ENCODE peak calls at places on chromosomes 2 and 18, in ten cellular contexts. One of them, this sample, is unnamed.
A peak's percentile ranks its signal among the peaks of the same experiment; 100 is the strongest.

GRCh38 chr18:49321800-49322461 is 138.5 kb downstream of the DYM start:
- DNase-seq in NCI-H524: no peak
- DNase-seq in keratinocyte: no peak
- DNase-seq in effector memory CD4-positive, alpha-beta T cell: no peak
- DNase-seq in NCI-H69: no peak
- DNase-seq in NCI-H1436: no peak
- DNase-seq in NCI-H748 treated with DMSO at 0.1 percent for 48 hours: no peak
- DNase-seq in RKO: no peak
- DNase-seq in right cardiac atrium: no peak
- DNase-seq in iris pigment epithelial cell: peak; percentile 68
- DNase-seq in this sample: no peak

GRCh38 chr2:202096736-202097135 is 23.7 kb downstream of the KIAA2012 start:
- DNase-seq in NCI-H1436: no peak
- DNase-seq in RKO: no peak
- DNase-seq in NCI-H748 treated with DMSO at 0.1 percent for 48 hours: no peak
- DNase-seq in NCI-H69: no peak
- DNase-seq in right cardiac atrium: no peak
- DNase-seq in effector memory CD4-positive, alpha-beta T cell: no peak
- DNase-seq in iris pigment epithelial cell: peak; percentile 42
- DNase-seq in NCI-H524: peak; percentile 26
- DNase-seq in keratinocyte: no peak
- DNase-seq in this sample: no peak

GRCh38 chr2:224565452-224566035 is 19.6 kb downstream of the CUL3 start:
- DNase-seq in effector memory CD4-positive, alpha-beta T cell: no peak
- DNase-seq in NCI-H748 treated with DMSO at 0.1 percent for 48 hours: no peak
- DNase-seq in keratinocyte: no peak
- DNase-seq in iris pigment epithelial cell: no peak
- DNase-seq in RKO: no peak
- DNase-seq in NCI-H69: no peak
- DNase-seq in NCI-H524: no peak
- DNase-seq in NCI-H1436: no peak
- DNase-seq in right cardiac atrium: no peak
- DNase-seq in this sample: no peak

GRCh38 chr2:88099798-88100488 is 27.9 kb downstream of the FABP1 start:
- DNase-seq in iris pigment epithelial cell: peak; percentile 31
- DNase-seq in keratinocyte: peak; percentile 1
- DNase-seq in NCI-H748 treated with DMSO at 0.1 percent for 48 hours: no peak
- DNase-seq in NCI-H69: peak; percentile 1
- DNase-seq in right cardiac atrium: no peak
- DNase-seq in effector memory CD4-positive, alpha-beta T cell: no peak
- DNase-seq in RKO: peak; percentile 60
- DNase-seq in NCI-H1436: no peak
- DNase-seq in NCI-H524: peak; percentile 58
- DNase-seq in this sample: no peak

GRCh38 chr2:206832886-206833285 is 67.5 kb downstream of the FASTKD2 start:
- DNase-seq in NCI-H69: no peak
- DNase-seq in iris pigment epithelial cell: peak; percentile 9
- DNase-seq in RKO: no peak
- DNase-seq in NCI-H524: no peak
- DNase-seq in NCI-H748 treated with DMSO at 0.1 percent for 48 hours: no peak
- DNase-seq in NCI-H1436: no peak
- DNase-seq in effector memory CD4-positive, alpha-beta T cell: no peak
- DNase-seq in keratinocyte: no peak
- DNase-seq in right cardiac atrium: no peak
- DNase-seq in this sample: no peak

GRCh38 chr2:119609337-119609736 is 65.1 kb downstream of the CFAP221 start:
- DNase-seq in NCI-H748 treated with DMSO at 0.1 percent for 48 hours: no peak
- DNase-seq in effector memory CD4-positive, alpha-beta T cell: no peak
- DNase-seq in RKO: no peak
- DNase-seq in NCI-H1436: no peak
- DNase-seq in iris pigment epithelial cell: no peak
- DNase-seq in NCI-H524: no peak
- DNase-seq in right cardiac atrium: no peak
- DNase-seq in keratinocyte: no peak
- DNase-seq in NCI-H69: no peak
- DNase-seq in this sample: no peak

GRCh38 chr2:147511491-147511948 is 333.3 kb upstream of the ACVR2A start:
- DNase-seq in NCI-H748 treated with DMSO at 0.1 percent for 48 hours: no peak
- DNase-seq in right cardiac atrium: peak; percentile 81
- DNase-seq in keratinocyte: no peak
- DNase-seq in effector memory CD4-positive, alpha-beta T cell: no peak
- DNase-seq in RKO: no peak
- DNase-seq in NCI-H69: peak; percentile 67
- DNase-seq in NCI-H1436: no peak
- DNase-seq in NCI-H524: no peak
- DNase-seq in iris pigment epithelial cell: no peak
- DNase-seq in this sample: no peak

GRCh38 chr2:96876036-96876810 is 6.3 kb upstream of the SEMA4C start:
- DNase-seq in NCI-H69: no peak
- DNase-seq in effector memory CD4-positive, alpha-beta T cell: no peak
- DNase-seq in RKO: no peak
- DNase-seq in right cardiac atrium: no peak
- DNase-seq in NCI-H748 treated with DMSO at 0.1 percent for 48 hours: no peak
- DNase-seq in keratinocyte: no peak
- DNase-seq in iris pigment epithelial cell: peak; percentile 44
- DNase-seq in NCI-H1436: no peak
- DNase-seq in NCI-H524: no peak
- DNase-seq in this sample: no peak